ENCODE peak calls at places on chromosome 15, in eight cellular contexts. Y, F, J, W, I, T, E and B are unnamed samples.

GRCh38 chr15:65833501-65834220 is 35.6 kb upstream of the RAB11A start:
- DNase-seq in E (no peak), I (no peak), T (no peak), F (no peak), Y (no peak), J (peak), W (peak), B (no peak)

GRCh38 chr15:101500865-101501551 is 11.5 kb upstream of the PCSK6 start:
- DNase-seq in Y (peak), W (no peak), T (no peak), F (no peak), J (no peak), E (no peak), I (no peak), B (no peak)

GRCh38 chr15:46857103-46857502 is 860.2 kb upstream of the SEMA6D start:
- DNase-seq in F (no peak), W (no peak), E (no peak), Y (no peak), I (no peak), T (no peak), J (no peak), B (no peak)

GRCh38 chr15:66760968-66761722 is 59.1 kb downstream of the SMAD6 start:
- DNase-seq in F (no peak), I (no peak), T (no peak), J (no peak), E (no peak), Y (no peak), W (peak), B (no peak)

GRCh38 chr15:69034352-69034751 is 19.9 kb downstream of the NOX5 start:
- DNase-seq in W (no peak), E (no peak), F (no peak), T (peak), J (no peak), Y (no peak), I (peak), B (no peak)

GRCh38 chr15:59232476-59232875 is 25.8 kb downstream of the LDHAL6B start:
- DNase-seq in Y (no peak), J (no peak), W (no peak), F (no peak), I (peak), E (no peak), T (peak), B (no peak)

GRCh38 chr15:98951004-98951403 is 56.6 kb downstream of the PGPEP1L start:
- DNase-seq in W (no peak), Y (no peak), F (no peak), J (no peak), I (no peak), E (no peak), T (no peak), B (no peak)

GRCh38 chr15:100986158-100986896 is 67.2 kb downstream of the LRRK1 start:
- DNase-seq in F (peak), W (no peak), Y (no peak), E (no peak), T (no peak), I (no peak), J (no peak), B (no peak)

GRCh38 chr15:95884276-95884675 is 446.2 kb upstream of the NR2F2 start:
- DNase-seq in Y (no peak), W (no peak), E (no peak), F (no peak), T (peak), I (no peak), J (no peak), B (no peak)

GRCh38 chr15:62756995-62757360 is 285.6 kb upstream of the TPM1 start:
- DNase-seq in T (no peak), J (no peak), Y (no peak), W (no peak), I (no peak), F (no peak), E (no peak), B (no peak)

GRCh38 chr15:61613138-61613537 is 384.0 kb upstream of the RORA start:
- DNase-seq in E (no peak), I (no peak), W (no peak), T (no peak), Y (no peak), J (no peak), F (no peak), B (no peak)

GRCh38 chr15:57655809-57656208 is 50.7 kb upstream of the POLR2M start:
- DNase-seq in T (no peak), E (no peak), Y (no peak), J (no peak), W (no peak), I (no peak), F (no peak), B (no peak)
- TF ChIP-seq CTCF in T (no peak), E (no peak), Y (no peak), J (no peak), W (no peak), I (no peak), F (no peak), B (no peak)

GRCh38 chr15:74039656-74040010 is 42.7 kb downstream of the GOLGA6A start:
- DNase-seq in I (no peak), Y (no peak), E (no peak), W (no peak), J (no peak), F (no peak), T (no peak), B (no peak)

GRCh38 chr15:74036271-74037170 is 42.0 kb downstream of the PML start:
- DNase-seq in I (peak), Y (no peak), F (no peak), W (peak), E (no peak), T (peak), J (no peak), B (no peak)

GRCh38 chr15:74035121-74035829 is 40.8 kb downstream of the PML start:
- DNase-seq in T (no peak), J (no peak), F (no peak), Y (no peak), I (no peak), W (no peak), E (no peak), B (no peak)

GRCh38 chr15:74038707-74039655 is 43.4 kb downstream of the GOLGA6A start:
- DNase-seq in F (no peak), T (peak), W (no peak), I (no peak), E (peak), J (no peak), Y (no peak), B (no peak)

DNA sequence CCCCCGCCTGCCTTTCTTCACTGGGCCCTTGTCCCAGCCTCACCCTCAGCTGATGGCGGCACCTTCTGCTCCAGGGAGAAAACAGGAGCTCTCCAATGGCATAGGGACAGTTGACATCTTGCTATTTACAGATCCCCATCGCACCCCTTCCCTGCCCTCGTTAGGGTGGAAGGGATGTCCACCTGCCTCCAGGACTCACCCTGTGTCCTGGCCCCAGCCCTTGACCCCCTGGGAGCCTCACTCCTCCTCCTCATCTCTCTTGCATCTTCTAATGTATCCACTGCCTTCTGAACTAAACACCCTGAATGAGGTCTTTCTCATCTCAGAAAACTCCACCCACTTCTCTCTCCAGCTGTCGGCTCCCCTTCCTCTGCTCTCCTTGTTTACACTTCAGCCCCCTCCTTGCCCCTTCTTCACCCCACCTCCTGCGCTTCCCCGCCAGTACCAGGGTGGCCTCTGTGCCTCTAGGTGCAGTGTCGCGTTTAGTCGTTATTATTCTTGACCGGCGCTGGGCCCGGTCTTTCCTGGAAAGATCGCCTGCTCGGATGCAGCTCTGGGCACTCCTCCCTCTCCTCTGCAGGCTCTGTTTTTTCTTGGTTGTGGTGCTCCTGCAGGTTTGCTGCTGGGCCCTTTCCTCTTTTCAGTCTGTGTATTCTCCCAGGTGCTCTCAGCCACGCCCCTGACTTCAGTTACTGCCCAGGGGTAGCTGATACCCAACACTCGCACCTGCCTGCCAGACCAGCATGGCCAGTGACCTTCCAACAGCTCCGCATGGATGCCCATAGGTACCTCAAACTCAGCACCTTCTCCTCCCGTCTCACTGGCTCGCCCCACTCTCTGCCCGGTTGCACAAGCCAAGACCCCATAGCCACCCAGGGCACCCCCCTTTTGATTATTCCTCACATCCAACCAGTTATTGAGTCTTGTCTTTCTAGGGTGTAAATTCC is 42.9 kb downstream of the PML start:
- DNase-seq in Y (no peak), I (no peak), E (peak), W (no peak), F (no peak), T (no peak), J (no peak), B (no peak)
- TF ChIP-seq CTCF in Y (no peak), I (no peak), E (no peak), W (no peak), F (no peak), T (no peak), J (no peak), B (no peak)

GRCh38 chr15:29208352-29208751 is 61.3 kb downstream of the NSMCE3 start:
- DNase-seq in T (no peak), E (no peak), I (no peak), W (no peak), J (no peak), F (no peak), Y (no peak), B (no peak)
- TF ChIP-seq CTCF in T (no peak), E (no peak), I (no peak), W (no peak), J (no peak), F (no peak), Y (no peak), B (no peak)

DNA sequence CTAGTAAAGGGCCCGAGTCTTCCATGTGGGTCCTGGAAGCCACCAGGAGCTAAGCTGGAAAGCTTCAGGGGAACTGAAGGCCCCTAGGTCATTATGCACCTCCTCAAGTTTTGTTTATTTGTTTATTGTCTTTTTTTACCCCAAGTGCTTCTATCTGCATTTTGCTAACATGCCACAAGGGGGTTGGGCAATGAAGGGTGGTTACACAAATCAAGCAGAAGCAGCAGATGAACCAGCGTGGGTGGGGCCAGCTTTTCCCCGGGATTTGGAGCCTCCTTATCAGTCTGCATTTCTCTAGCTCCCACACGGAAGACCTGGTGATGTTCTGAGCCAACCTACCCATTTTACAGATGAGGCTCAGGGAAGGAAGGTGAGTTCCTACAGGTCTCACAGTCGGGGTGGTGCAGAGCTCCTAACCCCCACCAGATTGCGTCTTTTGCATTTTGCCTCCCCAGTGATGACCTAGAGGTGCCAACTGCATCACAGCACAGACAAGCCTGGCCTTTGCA is 16.8 kb downstream of the TMC3 start:
- DNase-seq in E (no peak), I (no peak), W (no peak), T (no peak), J (no peak), F (no peak), Y (no peak), B (no peak)
- TF ChIP-seq CTCF in E (no peak), I (no peak), W (no peak), T (peak), J (no peak), F (no peak), Y (no peak), B (no peak)